ENCODE peak calls at places on chromosomes 5 and 9, in ten cellular contexts. J, C, N, G, S, R, I, Q, A and M are unnamed samples.
A peak's percentile ranks its signal among the peaks of the same experiment; 100 is the strongest.

GRCh38 chr9:109331353-109331752 is 10.5 kb upstream of the EPB41L4B start:
- DNase-seq in J (no peak), C (peak; percentile 26), N (no peak), G (no peak), S (no peak), R (no peak), I (peak; percentile 94), Q (peak; percentile 45), A (peak; percentile 95), M (no peak)

GRCh38 chr5:96752341-96753016 is 55.3 kb downstream of the ERAP1 start:
- DNase-seq in J (no peak), C (no peak), N (peak; percentile 13), G (no peak), S (peak; percentile 40), R (no peak), I (no peak), Q (peak; percentile 84), A (peak; percentile 11), M (peak; percentile 36)

GRCh38 chr9:78565481-78565880 is 268.6 kb downstream of the PSAT1 start:
- DNase-seq in J (no peak), C (no peak), N (no peak), G (no peak), S (no peak), R (no peak), I (no peak), Q (no peak), A (no peak), M (no peak)

GRCh38 chr5:73544429-73545402 is 20.7 kb downstream of the ANKRA2 start:
- DNase-seq in J (no peak), C (no peak), N (no peak), G (no peak), S (no peak), R (no peak), I (no peak), Q (peak; percentile 56), A (no peak), M (no peak)

GRCh38 chr9:20658677-20659473 is 25.2 kb upstream of the FOCAD start:
- DNase-seq in J (no peak), C (no peak), N (no peak), G (no peak), S (no peak), R (no peak), I (no peak), Q (peak; percentile 22), A (no peak), M (no peak)

GRCh38 chr5:168048486-168048885 is 243.0 kb upstream of the WWC1 start:
- DNase-seq in J (no peak), C (no peak), N (no peak), G (no peak), S (no peak), R (no peak), I (no peak), Q (no peak), A (no peak), M (no peak)

GRCh38 chr5:113218200-113218599 is 216.6 kb downstream of the TSSK1B start:
- DNase-seq in J (no peak), C (no peak), N (no peak), G (no peak), S (no peak), R (no peak), I (no peak), Q (no peak), A (no peak), M (no peak)

GRCh38 chr5:146409081-146409671 is 38.0 kb upstream of the TCERG1 start:
- DNase-seq in J (no peak), C (no peak), N (peak; percentile 10), G (no peak), S (peak; percentile 35), R (peak; percentile 21), I (no peak), Q (peak; percentile 10), A (no peak), M (no peak)

GRCh38 chr5:150600951-150601773 is 39.3 kb upstream of the SYNPO start:
- DNase-seq in J (no peak), C (no peak), N (no peak), G (no peak), S (no peak), R (no peak), I (peak; percentile 63), Q (no peak), A (no peak), M (no peak)

GRCh38 chr9:90961375-90961774 is 159.8 kb downstream of the SYK start:
- DNase-seq in J (no peak), C (no peak), N (no peak), G (no peak), S (peak; percentile 30), R (no peak), I (no peak), Q (no peak), A (no peak), M (no peak)

GRCh38 chr9:133762488-133763271 is 24.5 kb upstream of the SARDH start:
- DNase-seq in J (no peak), C (peak; percentile 7), N (no peak), G (no peak), S (no peak), R (no peak), I (peak; percentile 63), Q (no peak), A (no peak), M (no peak)

GRCh38 chr5:157046041-157046440 is 12.9 kb downstream of the HAVCR1 start:
- DNase-seq in J (no peak), C (peak; percentile 38), N (no peak), G (no peak), S (no peak), R (peak; percentile 98), I (peak; percentile 84), Q (no peak), A (peak; percentile 10), M (no peak)

GRCh38 chr5:1131726-1132125 is 19.9 kb upstream of the SLC12A7 start:
- DNase-seq in J (no peak), C (no peak), N (no peak), G (no peak), S (no peak), R (no peak), I (no peak), Q (no peak), A (no peak), M (no peak)

GRCh38 chr5:91245074-91245452 is 138.1 kb downstream of the ARRDC3 start:
- DNase-seq in J (no peak), C (no peak), N (no peak), G (no peak), S (no peak), R (no peak), I (no peak), Q (no peak), A (no peak), M (no peak)

GRCh38 chr5:56734066-56734766 is 81.1 kb upstream of the MAP3K1 start:
- DNase-seq in J (no peak), C (no peak), N (no peak), G (no peak), S (no peak), R (no peak), I (no peak), Q (no peak), A (peak; percentile 28), M (no peak)
- TF ChIP-seq CTCF in J (no peak), C (no peak), N (no peak), G (no peak), S (no peak), R (no peak), I (no peak), Q (no peak), A (no peak), M (no peak)

DNA sequence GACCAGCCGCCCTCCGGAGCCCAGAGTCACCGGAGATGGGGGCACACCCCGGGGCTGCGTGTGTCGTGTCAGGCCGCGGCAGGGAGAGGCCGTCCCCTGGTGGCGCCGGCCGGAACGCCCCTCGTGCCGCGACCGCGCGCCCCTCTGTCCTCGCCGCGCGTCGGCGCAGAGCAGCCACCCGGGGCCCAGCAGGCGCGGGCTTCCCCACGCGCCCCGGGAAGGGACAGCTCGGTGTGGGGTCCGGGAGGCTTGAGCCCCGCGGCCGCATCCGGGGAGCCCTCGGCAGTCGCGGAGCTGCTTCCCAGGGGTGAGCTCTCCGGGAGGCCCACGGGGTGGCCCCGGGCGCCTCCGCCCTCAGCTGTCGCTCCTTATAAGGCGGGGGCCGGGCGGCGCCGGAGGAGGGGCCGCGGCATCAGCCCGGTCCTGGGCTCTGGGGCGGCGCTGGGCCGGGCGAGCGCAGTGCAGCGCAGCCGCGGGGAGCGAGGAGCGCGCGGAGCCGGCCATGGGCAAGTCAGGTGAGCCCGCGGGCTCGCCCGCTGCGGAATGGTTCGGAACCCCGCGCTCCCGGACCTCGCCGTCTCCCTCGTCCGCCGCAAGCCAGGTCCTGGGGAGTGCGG is at the start of gene GLIPR2:
- DNase-seq in J (no peak), C (peak; percentile 84), N (no peak), G (peak; percentile 64), S (peak; percentile 33), R (no peak), I (peak; percentile 93), Q (peak; percentile 70), A (peak; percentile 68), M (no peak)
- TF ChIP-seq CTCF in J (peak; percentile 20), C (no peak), N (peak; percentile 18), G (no peak), S (peak; percentile 22), R (no peak), I (no peak), Q (no peak), A (no peak), M (no peak)

DNA sequence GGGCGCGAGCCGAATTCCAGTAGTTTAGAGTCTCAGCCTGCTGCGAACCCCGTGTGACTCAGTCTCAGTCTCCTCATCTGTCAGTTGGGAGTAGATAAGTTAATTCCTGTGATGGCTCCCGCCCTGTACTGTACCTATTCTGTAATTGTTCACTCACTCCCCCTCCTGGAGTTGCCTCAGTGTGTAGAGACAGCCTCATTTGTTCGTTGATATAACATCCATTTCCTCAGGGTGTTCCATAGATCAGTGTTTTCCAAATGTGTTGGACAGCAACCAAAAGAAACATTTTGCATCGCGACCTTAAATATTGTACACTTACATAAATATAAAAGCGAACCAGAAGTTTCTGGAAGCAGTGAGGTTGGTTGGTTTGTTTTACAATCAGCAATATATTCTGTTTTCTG is 680 bp downstream of the NFX1 start:
- DNase-seq in J (no peak), C (no peak), N (peak; percentile 63), G (no peak), S (peak; percentile 96), R (peak; percentile 39), I (no peak), Q (no peak), A (no peak), M (no peak)
- TF ChIP-seq CTCF in J (no peak), C (no peak), N (no peak), G (no peak), S (no peak), R (no peak), I (no peak), Q (no peak), A (no peak), M (no peak)

GRCh38 chr9:126595982-126596381 is 17.7 kb upstream of the LMX1B start:
- DNase-seq in J (no peak), C (no peak), N (no peak), G (no peak), S (no peak), R (no peak), I (no peak), Q (no peak), A (no peak), M (no peak)

GRCh38 chr9:126604706-126605105 is 9.0 kb upstream of the LMX1B start:
- DNase-seq in J (no peak), C (no peak), N (no peak), G (no peak), S (no peak), R (no peak), I (no peak), Q (no peak), A (no peak), M (no peak)

GRCh38 chr9:126604059-126604685 is 9.6 kb upstream of the LMX1B start:
- DNase-seq in J (no peak), C (no peak), N (no peak), G (no peak), S (no peak), R (no peak), I (no peak), Q (no peak), A (no peak), M (no peak)

GRCh38 chr9:126599047-126599650 is 14.6 kb upstream of the LMX1B start:
- DNase-seq in J (no peak), C (no peak), N (no peak), G (no peak), S (no peak), R (no peak), I (no peak), Q (no peak), A (no peak), M (no peak)
- TF ChIP-seq CTCF in J (no peak), C (no peak), N (peak; percentile 27), G (no peak), S (peak; percentile 49), R (peak; percentile 25), I (no peak), Q (no peak), A (peak; percentile 24), M (no peak)